ENCODE peak calls at places on chromosomes 12 and 14, in six cellular contexts. G is uterus; D is hepatocyte; E is CD4-positive, CD25-positive, alpha-beta regulatory T cell; A is body of pancreas; Q is CD8-positive, alpha-beta T cell. F is an unnamed sample. For H3K9me3, the result is how much of the 10 kb centered on the place peaks cover.

GRCh38 chr12:43370299-43370698 is 181.7 kb downstream of the ADAMTS20 start:
- DNase-seq in G (no peak), D (no peak), Q (no peak), A (no peak), E (no peak), F (no peak)

GRCh38 chr14:103014466-103015319 is 42.7 kb downstream of the CDC42BPB start:
- DNase-seq in D (no peak), Q (no peak), E (no peak), G (no peak), A (no peak), F (no peak)

GRCh38 chr12:107356266-107356936 is 263.1 kb upstream of the CRY1 start:
- DNase-seq in Q (no peak), D (peak), E (no peak), A (no peak), G (no peak), F (no peak)

GRCh38 chr12:16766736-16767135 is 160.8 kb upstream of the LMO3 start:
- DNase-seq in G (no peak), D (peak), E (no peak), Q (no peak), A (no peak), F (no peak)

GRCh38 chr14:85415015-85415712 is 114.8 kb upstream of the FLRT2 start:
- DNase-seq in G (peak), E (no peak), A (peak), D (peak), Q (no peak), F (no peak)

GRCh38 chr12:19288603-19289244 is 150.6 kb upstream of the AEBP2 start:
- DNase-seq in Q (no peak), G (no peak), E (peak), D (peak), A (no peak), F (no peak)

GRCh38 chr14:88346048-88346639 is 23.1 kb upstream of the KCNK10 start:
- DNase-seq in D (peak), E (no peak), A (no peak), G (no peak), Q (no peak), F (no peak)

GRCh38 chr14:36553650-36554260 is 28.7 kb downstream of the NKX2-8 start:
- DNase-seq in G (no peak), E (no peak), D (peak), Q (no peak), A (peak), F (no peak)

GRCh38 chr12:29700761-29701481 is 82.8 kb downstream of the TMTC1 start:
- DNase-seq in Q (no peak), G (no peak), A (no peak), D (no peak), E (no peak), F (no peak)

GRCh38 chr12:85874064-85874463 is at the start of gene NTS:
- DNase-seq in E (no peak), G (no peak), Q (no peak), A (no peak), D (peak), F (no peak)

GRCh38 chr12:90999946-91000345 is 4.8 kb downstream of the EPYC start:
- DNase-seq in A (no peak), G (no peak), D (no peak), E (no peak), Q (no peak), F (no peak)

GRCh38 chr12:23640754-23641153 is 308.7 kb downstream of the SOX5 start:
- DNase-seq in E (no peak), D (no peak), A (no peak), G (no peak), Q (no peak), F (no peak)

GRCh38 chr12:53049582-53050318 is at the start of gene TNS2:
- DNase-seq in G (peak), Q (no peak), E (no peak), A (peak), D (peak), F (no peak)

GRCh38 chr14:50599700-50600444 is 39.9 kb downstream of the ATL1 start:
- DNase-seq in E (peak), G (no peak), Q (no peak), D (peak), A (no peak), F (no peak)

GRCh38 chr12:69511469-69511868 is 41.3 kb downstream of the FRS2 start:
- DNase-seq in G (no peak), E (no peak), D (no peak), Q (no peak), A (no peak), F (no peak)

GRCh38 chr14:105944632-105945610 is 418.5 kb downstream of the TMEM121 start:
- DNase-seq in D (no peak), E (peak), Q (peak), A (peak), G (peak), F (peak)

GRCh38 chr12:8081921-8082577 is at the start of gene NECAP1:
- DNase-seq in Q (peak), D (peak), G (peak), E (peak), A (peak), F (peak)
- H3K9me3 ChIP-seq in Q (under half), D (under half), G (under half), E (under half), A (under half), F (under half)

DNA sequence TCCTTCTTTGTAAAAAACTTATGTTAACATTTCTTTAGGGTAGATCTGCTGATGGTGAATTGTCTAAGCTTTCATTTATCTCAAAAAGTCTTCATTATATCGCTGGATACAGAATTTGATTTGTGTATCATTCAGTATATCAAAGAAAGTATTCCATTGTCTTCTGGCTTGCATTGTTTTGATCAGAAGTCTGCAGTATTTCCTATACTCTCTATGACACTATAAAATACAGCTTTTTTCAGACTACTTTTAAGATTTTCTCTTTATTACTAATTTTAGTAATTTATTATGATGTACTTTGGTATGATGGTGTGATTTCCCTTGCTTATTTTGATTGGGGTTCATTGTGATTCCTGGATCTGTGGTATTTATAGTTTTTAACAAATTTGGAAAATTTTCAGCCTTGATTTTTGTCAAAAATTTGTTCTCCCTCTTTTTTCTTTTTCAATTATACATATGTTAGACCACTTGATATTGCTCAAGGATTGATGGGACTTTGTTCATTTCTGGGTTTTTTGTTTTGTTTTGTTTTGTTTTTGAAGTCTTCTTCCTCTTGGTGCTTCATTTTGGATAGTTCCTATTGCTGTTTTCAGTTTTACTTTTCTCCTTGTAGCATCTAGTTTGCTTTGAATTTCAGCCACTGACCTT is 176.5 kb downstream of the ZFP36L1 start:
- DNase-seq in G (no peak), Q (no peak), D (no peak), A (no peak), E (no peak), F (no peak)
- H3K9me3 ChIP-seq in G (under half), Q (under half), D (under half), A (under half), E (under half), F (under half)

GRCh38 chr12:46259713-46260112 is 9.1 kb downstream of the SLC38A1 start:
- DNase-seq in D (no peak), A (no peak), Q (no peak), E (no peak), G (no peak), F (no peak)
- H3K9me3 ChIP-seq in D (under half), A (under half), Q (under half), E (under half), G (under half), F (under half)

GRCh38 chr12:34302131-34302885 is 280.0 kb downstream of the ALG10 start:
- DNase-seq in Q (no peak), A (no peak), D (no peak), G (no peak), E (no peak), F (no peak)

GRCh38 chr12:34304546-34304945 is 282.2 kb downstream of the ALG10 start:
- DNase-seq in G (no peak), E (no peak), Q (no peak), A (no peak), D (no peak), F (no peak)

GRCh38 chr12:34303091-34303870 is 281.0 kb downstream of the ALG10 start:
- DNase-seq in E (no peak), D (no peak), G (no peak), Q (no peak), A (no peak), F (no peak)

GRCh38 chr12:34305176-34305575 is 282.9 kb downstream of the ALG10 start:
- DNase-seq in G (no peak), Q (no peak), A (no peak), E (no peak), D (no peak), F (no peak)

GRCh38 chr12:34304001-34304400 is 281.7 kb downstream of the ALG10 start:
- DNase-seq in G (no peak), D (no peak), E (no peak), Q (no peak), A (no peak), F (no peak)
- H3K9me3 ChIP-seq in G (under half), D (under half), E (under half), Q (under half), A (under half), F (under half)

GRCh38 chr12:106096376-106096775 is 42.4 kb downstream of the NUAK1 start:
- DNase-seq in D (no peak), G (no peak), A (no peak), Q (no peak), E (no peak), F (no peak)
- H3K9me3 ChIP-seq in D (under half), G (under half), A (under half), Q (under half), E (under half), F (under half)

DNA sequence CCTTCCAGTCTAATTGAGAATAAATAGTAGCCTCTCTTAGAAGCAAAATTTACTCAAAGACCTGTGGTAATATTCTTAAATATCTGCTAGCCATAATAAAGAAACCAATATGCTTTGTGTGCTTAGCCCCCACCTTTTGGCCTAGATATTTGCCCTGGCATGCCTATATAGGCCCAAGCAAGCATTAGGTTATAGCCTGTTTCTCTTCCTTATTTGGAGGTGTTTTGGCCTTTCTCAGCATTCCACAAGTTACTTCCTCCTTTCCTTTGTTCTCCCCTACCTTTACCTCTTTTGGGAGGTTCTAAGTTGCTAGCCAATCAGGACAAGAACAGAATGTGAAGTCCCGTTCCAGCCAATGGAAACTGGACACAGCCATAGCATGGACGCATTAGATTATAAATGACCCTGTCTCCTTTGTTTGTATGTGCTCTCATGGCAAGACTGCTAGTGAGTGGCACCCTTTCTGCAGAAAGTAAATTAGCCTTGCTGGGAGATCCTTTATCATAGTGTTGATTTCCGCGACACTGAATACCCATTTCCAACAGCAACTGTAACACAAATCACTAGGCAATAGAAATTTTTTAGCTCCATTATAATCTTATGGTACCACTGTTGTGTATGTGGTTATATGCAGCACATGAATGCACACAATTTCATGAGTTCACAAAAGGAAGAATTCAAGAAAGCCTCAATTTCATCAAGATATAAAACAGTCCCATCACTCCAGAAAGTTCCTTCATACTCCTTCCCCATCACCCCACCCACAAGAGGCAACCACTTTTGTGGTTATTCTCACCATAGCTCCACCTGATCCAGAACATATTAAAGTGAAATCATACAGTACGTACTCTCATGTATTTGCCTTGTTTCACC is 37.6 kb downstream of the CEP83 start:
- DNase-seq in E (no peak), D (no peak), A (no peak), G (no peak), Q (no peak), F (no peak)
- H3K9me3 ChIP-seq in E (under half), D (under half), A (under half), G (under half), Q (under half), F (under half)

GRCh38 chr14:93525691-93526451 is 95.1 kb downstream of the UNC79 start:
- DNase-seq in A (no peak), D (no peak), E (no peak), Q (no peak), G (no peak), F (no peak)
- H3K9me3 ChIP-seq in A (under half), D (under half), E (under half), Q (under half), G (under half), F (under half)

DNA sequence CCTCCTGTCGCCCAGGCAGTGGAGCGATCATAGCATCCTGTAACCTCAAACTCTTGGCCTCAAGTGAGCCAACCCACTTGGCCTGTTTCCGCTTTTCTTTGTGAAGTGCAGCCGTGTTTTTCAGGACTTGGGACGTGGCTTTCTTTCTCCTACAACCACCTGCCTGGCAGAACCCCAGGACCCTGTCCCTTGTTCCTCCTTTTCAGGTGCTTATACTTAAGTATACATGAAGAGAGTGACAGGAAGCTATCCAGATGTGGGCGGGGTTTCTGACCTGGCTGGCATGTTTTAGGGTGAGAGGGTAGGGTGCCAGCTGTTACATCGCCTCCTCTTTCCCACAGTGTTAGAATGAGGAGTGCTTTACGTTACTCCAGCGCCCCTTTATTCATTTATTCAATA is 684 bp downstream of the ZNF140 start:
- DNase-seq in E (no peak), D (peak), Q (no peak), A (peak), G (peak), F (no peak)
- H3K9me3 ChIP-seq in E (half or more), D (half or more), Q (half or more), A (under half), G (half or more), F (under half)